ENCODE peak calls at places on chromosome 1, in seven cellular contexts. E is heart left ventricle, J is tibial nerve, Q is left ventricle myocardium inferior, O is mammary epithelial cell, P is PC-9, G is neuronal stem cell. A is an unnamed sample.
A peak's percentile ranks its signal among the peaks of the same experiment; 100 is the strongest.

GRCh38 chr1:165893507-165893906 is 66.1 kb downstream of the UCK2 start:
- DNase-seq in E (no peak), J (no peak), Q (no peak), O (no peak), P (no peak), G (no peak), A (no peak)

GRCh38 chr1:159055181-159055621 is 21.4 kb downstream of the AIM2 start:
- DNase-seq in E (no peak), J (no peak), Q (no peak), O (peak; percentile 42), P (no peak), G (no peak), A (no peak)

GRCh38 chr1:219041819-219042218 is 131.9 kb upstream of the LYPLAL1 start:
- DNase-seq in E (no peak), J (no peak), Q (no peak), O (peak; percentile 9), P (no peak), G (no peak), A (no peak)

GRCh38 chr1:42936309-42937078 is 22.2 kb downstream of the SLC2A1 start:
- DNase-seq in E (no peak), J (peak; percentile 73), Q (no peak), O (peak; percentile 95), P (peak; percentile 89), G (no peak), A (peak; percentile 26)

GRCh38 chr1:108896160-108897150 is 19.7 kb downstream of the GPSM2 start:
- DNase-seq in E (no peak), J (no peak), Q (no peak), O (no peak), P (no peak), G (no peak), A (no peak)

GRCh38 chr1:222974496-222974895 is 159.7 kb downstream of the DISP1 start:
- DNase-seq in E (no peak), J (no peak), Q (no peak), O (peak; percentile 61), P (no peak), G (no peak), A (no peak)

GRCh38 chr1:28553229-28553930 is 495 bp downstream of the TRNAU1AP start:
- DNase-seq in E (peak; percentile 35), J (peak; percentile 9), Q (peak; percentile 26), O (peak; percentile 68), P (peak; percentile 61), G (no peak), A (no peak)

GRCh38 chr1:74463301-74463988 is 49.0 kb downstream of the LRRC53 start:
- DNase-seq in E (no peak), J (no peak), Q (no peak), O (peak; percentile 3), P (no peak), G (no peak), A (no peak)

GRCh38 chr1:23168462-23169218 is at the start of gene LUZP1:
- DNase-seq in E (peak; percentile 92), J (peak; percentile 92), Q (peak; percentile 90), O (peak; percentile 80), P (peak; percentile 39), G (peak; percentile 92), A (peak; percentile 91)

GRCh38 chr1:23169219-23169575 is 541 bp upstream of the LUZP1 start:
- DNase-seq in E (no peak), J (no peak), Q (no peak), O (no peak), P (no peak), G (no peak), A (no peak)

GRCh38 chr1:23171181-23171755 is 2.6 kb upstream of the LUZP1 start:
- DNase-seq in E (no peak), J (no peak), Q (no peak), O (no peak), P (no peak), G (no peak), A (no peak)

GRCh38 chr1:23168079-23168461 is 586 bp downstream of the LUZP1 start:
- DNase-seq in E (peak; percentile 64), J (no peak), Q (peak; percentile 41), O (no peak), P (no peak), G (no peak), A (peak; percentile 32)

DNA sequence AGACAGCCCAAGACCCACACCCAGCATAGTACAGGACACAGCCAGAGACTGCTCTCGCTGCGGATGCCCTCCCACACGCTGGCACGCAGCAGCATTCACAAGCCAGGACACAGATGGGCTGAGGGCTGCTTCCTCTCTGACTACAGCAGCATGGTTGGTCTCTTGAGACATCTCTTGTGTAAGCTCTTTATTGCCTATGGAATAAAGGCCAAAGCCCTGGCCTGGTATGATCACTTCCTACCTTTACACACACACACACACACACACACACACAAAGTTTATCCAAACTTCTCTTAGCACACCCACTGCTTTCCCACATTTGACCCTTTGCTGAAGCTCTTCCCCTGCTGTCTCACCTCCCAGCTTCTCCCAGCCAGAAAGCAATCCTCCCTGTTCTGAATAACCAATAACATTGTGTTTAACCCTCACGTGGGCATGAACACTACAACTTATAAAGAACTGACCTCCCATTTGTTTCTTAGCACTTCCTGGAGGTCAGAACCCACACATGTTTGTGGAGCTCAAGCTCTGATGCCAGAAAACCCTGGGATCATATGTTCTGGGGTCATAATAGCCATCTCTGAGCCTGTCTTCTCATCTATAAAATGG is 1.2 kb upstream of the LUZP1 start:
- DNase-seq in E (peak; percentile 69), J (peak; percentile 54), Q (peak; percentile 64), O (peak; percentile 89), P (no peak), G (no peak), A (peak; percentile 84)
- H3K4me3 ChIP-seq in E (peak overlapping the region; percentile 85), J (no peak overlapping the region), Q (peak overlapping the region; percentile 96), O (peak overlapping the region; percentile 66), P (no peak overlapping the region), G (peak overlapping the region; percentile 58), A (no peak overlapping the region)

GRCh38 chr1:8356256-8357209 is 38.6 kb downstream of the SLC45A1 start:
- DNase-seq in E (peak; percentile 12), J (no peak), Q (no peak), O (no peak), P (no peak), G (no peak), A (peak; percentile 14)

GRCh38 chr1:8358897-8359616 is 41.1 kb downstream of the SLC45A1 start:
- DNase-seq in E (peak; percentile 11), J (no peak), Q (no peak), O (no peak), P (no peak), G (no peak), A (peak; percentile 13)

GRCh38 chr1:8358241-8358896 is 40.5 kb downstream of the SLC45A1 start:
- DNase-seq in E (no peak), J (no peak), Q (no peak), O (no peak), P (no peak), G (no peak), A (no peak)

GRCh38 chr1:8355439-8356255 is 37.7 kb downstream of the SLC45A1 start:
- DNase-seq in E (peak; percentile 57), J (no peak), Q (peak; percentile 59), O (no peak), P (no peak), G (no peak), A (no peak)

DNA sequence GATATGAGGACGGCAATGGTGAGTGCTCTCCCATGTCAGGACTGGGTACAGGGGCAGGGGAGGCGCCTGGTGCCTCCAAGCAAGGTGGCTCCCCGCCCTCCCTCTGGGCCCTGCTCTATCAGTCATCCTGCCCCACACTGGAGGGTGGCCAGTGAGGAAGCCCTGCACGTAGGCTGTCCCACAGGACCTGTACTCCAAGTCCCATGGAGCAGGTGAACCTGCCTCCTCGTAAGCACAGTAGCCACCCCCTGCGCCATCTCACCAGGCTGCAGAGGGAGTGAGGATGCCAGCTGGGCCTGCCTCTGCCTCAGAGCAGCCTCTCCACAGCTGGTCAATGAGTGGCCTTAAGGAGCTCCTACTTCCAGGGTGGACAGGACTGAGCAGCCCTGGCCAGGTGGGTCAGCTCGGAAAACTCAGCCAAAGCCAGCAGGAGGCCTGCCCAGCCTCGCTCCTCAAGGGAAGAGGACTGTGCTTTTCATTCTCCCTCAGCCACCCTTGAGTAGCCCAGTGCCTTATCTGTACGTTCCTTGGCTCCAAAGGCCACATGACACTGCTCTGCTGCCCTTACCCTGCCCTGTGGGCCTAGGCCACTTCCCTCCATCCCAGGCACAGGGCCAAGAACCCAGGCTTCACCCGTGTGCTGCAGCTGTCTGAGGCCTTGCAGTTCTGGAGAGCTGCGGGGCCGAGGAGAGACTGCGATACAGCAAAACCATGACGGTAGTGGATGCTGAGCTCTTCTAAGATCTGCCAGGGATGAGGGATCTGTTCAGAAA is 39.6 kb downstream of the SLC45A1 start:
- DNase-seq in E (peak; percentile 11), J (no peak), Q (no peak), O (no peak), P (no peak), G (no peak), A (no peak)
- H3K27ac ChIP-seq in E (peak overlapping the region; percentile 68), J (no peak overlapping the region), Q (peak overlapping the region; percentile 87), O (no peak overlapping the region), P (no peak overlapping the region), G (no peak overlapping the region), A (peak overlapping the region; percentile 56)

GRCh38 chr1:148353461-148354283 is 129.4 kb downstream of the PPIAL4G start:
- DNase-seq in E (no peak), J (no peak), Q (no peak), O (peak; percentile 74), P (peak; percentile 72), G (no peak), A (no peak)

GRCh38 chr1:148355976-148356375 is 127.1 kb downstream of the PPIAL4G start:
- DNase-seq in E (no peak), J (no peak), Q (no peak), O (no peak), P (no peak), G (no peak), A (no peak)

GRCh38 chr1:148352470-148353118 is 130.5 kb downstream of the PPIAL4G start:
- DNase-seq in E (no peak), J (no peak), Q (no peak), O (no peak), P (no peak), G (no peak), A (no peak)

GRCh38 chr1:148354909-148355308 is 128.2 kb downstream of the PPIAL4G start:
- DNase-seq in E (no peak), J (no peak), Q (no peak), O (no peak), P (no peak), G (no peak), A (no peak)

DNA sequence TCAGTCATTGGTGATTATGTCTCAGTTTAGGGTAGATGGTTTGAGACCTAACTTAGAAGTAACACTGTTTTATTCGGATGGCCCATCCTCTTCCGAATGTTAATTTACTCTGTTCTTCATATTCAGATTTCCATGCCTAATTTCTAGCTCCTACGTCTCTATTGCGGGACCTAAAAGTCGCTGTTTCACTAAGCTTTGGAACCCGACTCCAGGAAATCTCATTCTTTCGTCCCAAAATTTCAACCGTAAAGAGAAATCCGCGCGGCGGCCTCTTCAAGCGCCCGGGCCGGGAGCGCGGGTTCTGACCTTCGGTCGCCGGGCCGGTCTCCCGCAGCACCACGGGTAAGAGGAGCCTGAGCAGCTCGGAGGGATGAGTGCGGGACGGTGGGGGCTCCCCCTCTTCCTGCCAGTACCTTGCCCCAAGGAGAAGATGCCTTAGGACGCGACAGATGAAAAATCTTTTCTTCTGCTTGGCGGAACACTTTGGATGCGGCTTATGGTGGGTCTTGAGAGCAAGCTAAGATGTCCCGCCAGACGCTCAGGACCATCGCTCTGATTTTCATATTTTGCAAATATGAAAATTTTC is 128.7 kb downstream of the PPIAL4G start:
- DNase-seq in E (no peak), J (no peak), Q (no peak), O (no peak), P (no peak), G (no peak), A (no peak)
- H3K4me3 ChIP-seq in E (no peak overlapping the region), J (no peak overlapping the region), Q (peak overlapping the region; percentile 39), O (no peak overlapping the region), P (no peak overlapping the region), G (no peak overlapping the region), A (no peak overlapping the region)

GRCh38 chr1:192880191-192880590 is 71.4 kb downstream of the RGS2 start:
- DNase-seq in E (no peak), J (no peak), Q (no peak), O (no peak), P (no peak), G (no peak), A (no peak)

GRCh38 chr1:192884241-192884640 is 75.4 kb downstream of the RGS2 start:
- DNase-seq in E (no peak), J (no peak), Q (no peak), O (no peak), P (no peak), G (no peak), A (no peak)

GRCh38 chr1:192877283-192877886 is 68.5 kb downstream of the RGS2 start:
- DNase-seq in E (no peak), J (no peak), Q (no peak), O (peak; percentile 20), P (no peak), G (no peak), A (no peak)

GRCh38 chr1:192879416-192879815 is 70.6 kb downstream of the RGS2 start:
- DNase-seq in E (no peak), J (no peak), Q (no peak), O (peak; percentile 43), P (no peak), G (no peak), A (no peak)

GRCh38 chr1:192878249-192878648 is 69.4 kb downstream of the RGS2 start:
- DNase-seq in E (peak; percentile 66), J (no peak), Q (peak; percentile 24), O (no peak), P (no peak), G (no peak), A (peak; percentile 66)
- H3K27ac ChIP-seq in E (peak overlapping the region; percentile 56), J (no peak overlapping the region), Q (peak overlapping the region; percentile 54), O (no peak overlapping the region), P (no peak overlapping the region), G (no peak overlapping the region), A (no peak overlapping the region)